ENCODE peak calls at places on chromosomes 16 and 17, in nine cellular contexts. C, P, E, M, O, L, G, F and J are unnamed samples.

GRCh38 chr17:49830605-49831004 is 17.3 kb downstream of the TAC4 start:
- DNase-seq in C (no peak), P (no peak), E (no peak), M (no peak), O (peak; percentile 31), L (no peak), G (peak; percentile 57), F (no peak), J (no peak)

GRCh38 chr17:79937435-79937870 is 98.2 kb upstream of the CBX4 start:
- DNase-seq in C (no peak), P (no peak), E (no peak), M (no peak), O (no peak), L (no peak), G (no peak), F (no peak), J (no peak)

GRCh38 chr17:15343749-15344148 is 2.4 kb upstream of the TEKT3 start:
- DNase-seq in C (no peak), P (no peak), E (peak; percentile 19), M (no peak), O (peak; percentile 77), L (no peak), G (peak; percentile 66), F (no peak), J (peak; percentile 37)

GRCh38 chr16:88651276-88651988 is 579 bp upstream of the CYBA start:
- DNase-seq in C (peak; percentile 70), P (no peak), E (no peak), M (no peak), O (no peak), L (peak; percentile 84), G (no peak), F (no peak), J (no peak)

GRCh38 chr16:86631441-86631840 is 53.1 kb downstream of the FOXL1 start:
- DNase-seq in C (no peak), P (no peak), E (peak; percentile 75), M (no peak), O (no peak), L (no peak), G (peak; percentile 41), F (no peak), J (peak; percentile 57)

GRCh38 chr16:27920391-27920891 is 143.1 kb downstream of the GSG1L start:
- DNase-seq in C (no peak), P (no peak), E (peak; percentile 51), M (peak; percentile 68), O (no peak), L (no peak), G (peak; percentile 30), F (no peak), J (no peak)

GRCh38 chr17:39804839-39805238 is 59.3 kb downstream of the IKZF3 start:
- DNase-seq in C (no peak), P (no peak), E (no peak), M (no peak), O (no peak), L (no peak), G (no peak), F (no peak), J (no peak)

GRCh38 chr16:69187891-69188451 is 1.0 kb downstream of the SNTB2 start:
- DNase-seq in C (peak; percentile 3), P (no peak), E (peak; percentile 46), M (no peak), O (no peak), L (peak; percentile 88), G (peak; percentile 36), F (no peak), J (no peak)

GRCh38 chr16:714558-715447 is at the start of gene METRN:
- DNase-seq in C (peak; percentile 63), P (peak; percentile 48), E (peak; percentile 93), M (peak; percentile 90), O (peak; percentile 95), L (peak; percentile 96), G (peak; percentile 84), F (peak; percentile 97), J (peak; percentile 96)

GRCh38 chr16:67945392-67945933 is 1.5 kb upstream of the LCAT start:
- DNase-seq in C (no peak), P (no peak), E (no peak), M (no peak), O (no peak), L (no peak), G (no peak), F (no peak), J (no peak)

GRCh38 chr17:46832945-46833839 is 14.7 kb upstream of the WNT3 start:
- DNase-seq in C (no peak), P (peak; percentile 10), E (peak; percentile 58), M (peak; percentile 69), O (peak; percentile 82), L (no peak), G (no peak), F (no peak), J (peak; percentile 61)

GRCh38 chr17:19410875-19411291 is at the start of gene RNF112:
- DNase-seq in C (no peak), P (no peak), E (no peak), M (peak; percentile 90), O (peak; percentile 67), L (no peak), G (no peak), F (peak; percentile 84), J (peak; percentile 65)

GRCh38 chr17:58249270-58250133 is 11.1 kb downstream of the LPO start:
- DNase-seq in C (peak; percentile 40), P (peak; percentile 18), E (peak; percentile 45), M (peak; percentile 52), O (peak; percentile 89), L (peak; percentile 70), G (peak; percentile 93), F (no peak), J (peak; percentile 91)

GRCh38 chr17:18321309-18321708 is 6.2 kb downstream of the SMCR8 start:
- DNase-seq in C (no peak), P (no peak), E (peak; percentile 32), M (no peak), O (no peak), L (no peak), G (no peak), F (no peak), J (no peak)

GRCh38 chr16:4212934-4213296 is 29.0 kb downstream of the SRL start:
- DNase-seq in C (no peak), P (no peak), E (peak; percentile 52), M (no peak), O (peak; percentile 63), L (no peak), G (peak; percentile 41), F (no peak), J (peak; percentile 77)

GRCh38 chr16:28106467-28106866 is 43.0 kb upstream of the GSG1L start:
- DNase-seq in C (no peak), P (no peak), E (no peak), M (no peak), O (no peak), L (no peak), G (no peak), F (no peak), J (no peak)

GRCh38 chr17:50199651-50200446 is 1.6 kb downstream of the COL1A1 start:
- DNase-seq in C (no peak), P (peak; percentile 97), E (peak; percentile 95), M (no peak), O (peak; percentile 79), L (peak; percentile 85), G (peak; percentile 92), F (no peak), J (peak; percentile 92)

GRCh38 chr17:42347606-42348005 is 40.6 kb downstream of the STAT3 start:
- DNase-seq in C (no peak), P (no peak), E (no peak), M (no peak), O (no peak), L (no peak), G (no peak), F (no peak), J (no peak)

GRCh38 chr16:75217389-75217851 is 1.4 kb upstream of the CTRB1 start:
- DNase-seq in C (no peak), P (no peak), E (no peak), M (no peak), O (no peak), L (no peak), G (no peak), F (no peak), J (no peak)

GRCh38 chr17:57284984-57285646 is 28.8 kb downstream of the MSI2 start:
- DNase-seq in C (peak; percentile 88), P (no peak), E (no peak), M (no peak), O (no peak), L (no peak), G (no peak), F (no peak), J (no peak)

GRCh38 chr16:27383511-27384243 is 18.3 kb upstream of the IL21R start:
- DNase-seq in C (peak; percentile 89), P (no peak), E (no peak), M (no peak), O (no peak), L (no peak), G (no peak), F (peak; percentile 79), J (no peak)

GRCh38 chr16:54027126-54027922 is 259.3 kb downstream of the IRX3 start:
- DNase-seq in C (no peak), P (no peak), E (peak; percentile 53), M (no peak), O (peak; percentile 61), L (no peak), G (peak; percentile 15), F (no peak), J (peak; percentile 45)

GRCh38 chr16:20937736-20938135 is 37.2 kb downstream of the LYRM1 start:
- DNase-seq in C (no peak), P (no peak), E (no peak), M (no peak), O (no peak), L (no peak), G (no peak), F (no peak), J (no peak)

GRCh38 chr16:89422905-89423630 is 67.3 kb downstream of the ANKRD11 start:
- DNase-seq in C (no peak), P (no peak), E (peak; percentile 43), M (no peak), O (peak; percentile 47), L (no peak), G (no peak), F (no peak), J (peak; percentile 73)

GRCh38 chr17:74833501-74834361 is 26.0 kb downstream of the GRIN2C start:
- DNase-seq in C (no peak), P (no peak), E (peak; percentile 19), M (peak; percentile 38), O (peak; percentile 66), L (no peak), G (no peak), F (no peak), J (peak; percentile 55)

GRCh38 chr17:82872591-82873520 is 33.0 kb upstream of the ZNF750 start:
- DNase-seq in C (no peak), P (no peak), E (no peak), M (peak; percentile 2), O (no peak), L (no peak), G (no peak), F (no peak), J (no peak)

GRCh38 chr16:30606004-30606403 is 4.2 kb downstream of the ZNF689 start:
- DNase-seq in C (no peak), P (no peak), E (no peak), M (no peak), O (no peak), L (no peak), G (no peak), F (no peak), J (no peak)

GRCh38 chr17:72244942-72245341 is 124.1 kb downstream of the SOX9 start:
- DNase-seq in C (no peak), P (no peak), E (peak; percentile 37), M (no peak), O (no peak), L (no peak), G (no peak), F (no peak), J (no peak)

GRCh38 chr16:8583712-8584111 is 6.6 kb downstream of the TMEM114 start:
- DNase-seq in C (no peak), P (no peak), E (no peak), M (no peak), O (no peak), L (no peak), G (no peak), F (no peak), J (no peak)

GRCh38 chr16:20359997-20360396 is 7.5 kb upstream of the UMOD start:
- DNase-seq in C (no peak), P (no peak), E (no peak), M (no peak), O (no peak), L (peak; percentile 16), G (no peak), F (no peak), J (no peak)

GRCh38 chr17:1137465-1137894 is 42.3 kb downstream of the ABR start:
- DNase-seq in C (no peak), P (no peak), E (peak; percentile 51), M (peak; percentile 53), O (no peak), L (peak; percentile 78), G (no peak), F (no peak), J (no peak)